ENCODE peak calls at places on chromosomes 6 and 20, in nine cellular contexts. U, O, M, D, I, S, J, E and P are unnamed samples.

GRCh38 chr6:130457605-130458004 is 91.8 kb downstream of the TMEM200A start:
- DNase-seq in J (no peak), D (no peak), U (peak; percentile 53), I (no peak), M (no peak), S (no peak), E (no peak), O (no peak), P (no peak)

GRCh38 chr6:41497994-41498393 is 48.2 kb upstream of the FOXP4 start:
- DNase-seq in I (no peak), J (no peak), D (no peak), S (no peak), M (no peak), O (no peak), E (no peak), U (no peak), P (no peak)

GRCh38 chr6:149468179-149468578 is 16.6 kb downstream of the ZC3H12D start:
- DNase-seq in M (no peak), U (no peak), J (no peak), S (no peak), E (no peak), O (no peak), I (no peak), D (no peak), P (no peak)

GRCh38 chr20:45892049-45892816 is 1.1 kb downstream of the CTSA start:
- DNase-seq in I (no peak), E (peak; percentile 58), D (no peak), U (peak; percentile 73), M (peak; percentile 48), J (no peak), O (no peak), S (no peak), P (no peak)

GRCh38 chr6:42254505-42254904 is 36.8 kb upstream of the MRPS10 start:
- DNase-seq in S (no peak), E (no peak), J (no peak), U (no peak), D (no peak), O (no peak), I (no peak), M (no peak), P (no peak)

GRCh38 chr20:56208121-56208520 is 40.4 kb upstream of the MC3R start:
- DNase-seq in J (no peak), E (no peak), O (no peak), I (no peak), M (no peak), U (no peak), D (no peak), S (no peak), P (no peak)

GRCh38 chr6:32867022-32867477 is 13.1 kb downstream of the PSMB9 start:
- DNase-seq in J (no peak), O (no peak), I (no peak), U (no peak), M (peak; percentile 85), S (no peak), D (no peak), E (peak; percentile 58), P (no peak)

GRCh38 chr6:7391244-7391643 is 1.6 kb downstream of the RIOK1 start:
- DNase-seq in I (no peak), O (no peak), J (no peak), M (no peak), S (no peak), D (no peak), U (no peak), E (peak; percentile 28), P (no peak)

GRCh38 chr6:33988121-33989015 is 157.5 kb downstream of the GRM4 start:
- DNase-seq in M (no peak), I (no peak), S (no peak), O (no peak), U (no peak), J (no peak), D (no peak), E (no peak), P (no peak)

GRCh38 chr6:112117554-112117953 is 30.2 kb downstream of the FAM229B start:
- DNase-seq in S (no peak), M (peak; percentile 38), I (no peak), D (no peak), E (peak; percentile 43), U (peak; percentile 15), O (no peak), J (no peak), P (no peak)

GRCh38 chr6:170067923-170068360 is 222.9 kb downstream of the DLL1 start:
- DNase-seq in J (no peak), I (no peak), M (no peak), D (no peak), E (no peak), O (no peak), S (no peak), U (no peak), P (no peak)

GRCh38 chr20:34526466-34526865 is 10.2 kb downstream of the DYNLRB1 start:
- DNase-seq in M (no peak), U (no peak), S (no peak), O (no peak), D (no peak), E (no peak), I (no peak), J (no peak), P (no peak)

GRCh38 chr6:101146389-101146788 is 247.1 kb upstream of the GRIK2 start:
- DNase-seq in D (no peak), I (no peak), S (no peak), M (no peak), E (no peak), U (peak; percentile 2), J (no peak), O (peak; percentile 40), P (no peak)

GRCh38 chr20:58584881-58585752 is 66.0 kb upstream of the STX16 start:
- DNase-seq in S (no peak), D (no peak), J (no peak), M (no peak), E (no peak), I (no peak), U (no peak), O (no peak), P (no peak)

GRCh38 chr20:36950432-36951197 is 893 bp downstream of the SAMHD1 start:
- DNase-seq in S (no peak), J (no peak), O (no peak), M (peak; percentile 64), D (no peak), I (peak; percentile 47), U (peak; percentile 43), E (no peak), P (peak; percentile 26)

GRCh38 chr20:21280496-21281016 is 22.6 kb upstream of the XRN2 start:
- DNase-seq in O (no peak), M (no peak), J (no peak), I (no peak), S (no peak), E (no peak), D (no peak), U (no peak), P (no peak)

GRCh38 chr20:17747431-17747846 is 47.7 kb downstream of the BANF2 start:
- DNase-seq in S (no peak), U (peak; percentile 90), M (peak; percentile 17), D (no peak), I (no peak), J (no peak), E (no peak), O (peak; percentile 68), P (no peak)

GRCh38 chr20:38414769-38415450 is 20.2 kb downstream of the SNHG17 start:
- DNase-seq in M (no peak), J (no peak), U (no peak), I (no peak), O (no peak), E (no peak), D (no peak), S (no peak), P (no peak)

GRCh38 chr6:158818008-158818579 is 1.1 kb downstream of the EZR start:
- DNase-seq in M (peak; percentile 91), O (no peak), I (peak; percentile 80), D (peak; percentile 12), S (peak; percentile 68), U (peak; percentile 96), E (peak; percentile 70), J (no peak), P (peak; percentile 78)

GRCh38 chr6:21908117-21908848 is 314.7 kb downstream of the SOX4 start:
- DNase-seq in U (no peak), D (no peak), O (no peak), I (no peak), S (no peak), J (no peak), M (no peak), E (no peak), P (no peak)

GRCh38 chr6:118813795-118814194 is 80.2 kb upstream of the ASF1A start:
- DNase-seq in S (no peak), E (no peak), I (no peak), D (no peak), M (no peak), J (no peak), O (peak; percentile 26), U (no peak), P (no peak)

GRCh38 chr20:3420211-3420707 is 12.8 kb upstream of the DNAAF9 start:
- DNase-seq in O (no peak), J (no peak), U (peak; percentile 36), S (no peak), E (peak; percentile 98), M (peak; percentile 49), D (no peak), I (no peak), P (peak; percentile 8)

GRCh38 chr6:33298773-33299236 is at the start of gene RGL2:
- DNase-seq in O (no peak), J (no peak), D (peak; percentile 84), M (peak; percentile 93), S (no peak), U (peak; percentile 80), E (peak; percentile 86), I (peak; percentile 55), P (peak; percentile 38)

GRCh38 chr6:33846226-33846625 is 42.4 kb upstream of the MLN start:
- DNase-seq in D (no peak), O (no peak), S (no peak), J (no peak), M (no peak), E (no peak), U (no peak), I (no peak), P (no peak)

GRCh38 chr6:88626460-88626859 is 337.0 kb downstream of the RNGTT start:
- DNase-seq in O (no peak), M (no peak), S (no peak), J (no peak), E (no peak), D (no peak), I (no peak), U (no peak), P (no peak)

GRCh38 chr20:1280421-1281102 is 14.5 kb downstream of the SNPH start:
- DNase-seq in U (no peak), I (no peak), O (no peak), S (no peak), J (no peak), E (no peak), D (no peak), M (no peak), P (no peak)

GRCh38 chr20:24657211-24657610 is 187.8 kb downstream of the SYNDIG1 start:
- DNase-seq in I (no peak), S (no peak), D (no peak), M (no peak), J (no peak), U (no peak), E (no peak), O (no peak), P (no peak)

GRCh38 chr20:46635514-46636091 is 15.7 kb downstream of the SLC13A3 start:
- DNase-seq in J (no peak), M (peak; percentile 83), O (no peak), E (no peak), I (no peak), D (no peak), U (no peak), S (no peak), P (no peak)

GRCh38 chr6:145044606-145045275 is 690.6 kb downstream of the EPM2A start:
- DNase-seq in E (no peak), U (peak; percentile 72), I (no peak), S (no peak), D (no peak), O (peak; percentile 55), M (no peak), J (no peak), P (no peak)

GRCh38 chr6:48904809-48905208 is 558.2 kb downstream of the MMUT start:
- DNase-seq in U (no peak), O (no peak), J (no peak), S (no peak), M (no peak), E (no peak), I (no peak), D (no peak), P (no peak)

GRCh38 chr20:1171461-1172093 is 13.2 kb downstream of the TMEM74B start:
- DNase-seq in S (no peak), U (peak; percentile 54), J (no peak), O (no peak), D (no peak), I (no peak), M (peak; percentile 67), E (no peak), P (no peak)